ENCODE peak calls at places on chromosomes 12 and 14, in six cellular contexts. K is A673; B is psoas muscle; D is naive thymus-derived CD4-positive, alpha-beta T cell; P is heart right ventricle; T is aorta. U is an unnamed sample. For H3K36me3, the result is how much of the 10 kb centered on the place peaks cover.

GRCh38 chr14:79614443-79614842 is 596.9 kb downstream of the DIO2 start:
- DNase-seq in K (no peak), B (no peak), D (no peak), P (no peak), T (no peak), U (no peak)

GRCh38 chr12:78739653-78740052 is 124.9 kb upstream of the SYT1 start:
- DNase-seq in K (peak), B (no peak), D (no peak), P (no peak), T (no peak), U (no peak)

GRCh38 chr14:42004321-42004720 is 397.6 kb downstream of the LRFN5 start:
- DNase-seq in K (peak), B (no peak), D (no peak), P (no peak), T (no peak), U (no peak)

GRCh38 chr12:11877869-11878780 is 192.6 kb upstream of the BCL2L14 start:
- DNase-seq in K (peak), B (no peak), D (no peak), P (peak), T (no peak), U (no peak)

GRCh38 chr14:93958567-93959238 is 17.7 kb downstream of the ASB2 start:
- DNase-seq in K (no peak), B (peak), D (no peak), P (no peak), T (no peak), U (no peak)

GRCh38 chr12:50401383-50402155 is 884 bp downstream of the LARP4 start:
- DNase-seq in K (peak), B (no peak), D (no peak), P (peak), T (no peak), U (no peak)

GRCh38 chr12:47753021-47754001 is 5.4 kb downstream of the RAPGEF3 start:
- DNase-seq in K (no peak), B (peak), D (no peak), P (peak), T (peak), U (no peak)

GRCh38 chr14:32230695-32231280 is 27.7 kb upstream of the RNU6-8 start:
- DNase-seq in K (no peak), B (no peak), D (no peak), P (no peak), T (no peak), U (no peak)

GRCh38 chr12:51905507-51906438 is 1.5 kb upstream of the ACVRL1 start:
- DNase-seq in K (peak), B (peak), D (no peak), P (peak), T (peak), U (no peak)

GRCh38 chr12:68259318-68259940 is 6.0 kb upstream of the IL22 start:
- DNase-seq in K (no peak), B (no peak), D (no peak), P (no peak), T (no peak), U (no peak)

GRCh38 chr12:32718926-32719325 is 36.8 kb downstream of the YARS2 start:
- DNase-seq in K (no peak), B (no peak), D (no peak), P (no peak), T (no peak), U (no peak)

GRCh38 chr12:71648537-71648936 is 15.1 kb downstream of the ZFC3H1 start:
- DNase-seq in K (no peak), B (no peak), D (no peak), P (no peak), T (no peak), U (no peak)
- H3K36me3 ChIP-seq in K (half or more), B (under half), D (under half), P (under half), T (under half), U (under half)

DNA sequence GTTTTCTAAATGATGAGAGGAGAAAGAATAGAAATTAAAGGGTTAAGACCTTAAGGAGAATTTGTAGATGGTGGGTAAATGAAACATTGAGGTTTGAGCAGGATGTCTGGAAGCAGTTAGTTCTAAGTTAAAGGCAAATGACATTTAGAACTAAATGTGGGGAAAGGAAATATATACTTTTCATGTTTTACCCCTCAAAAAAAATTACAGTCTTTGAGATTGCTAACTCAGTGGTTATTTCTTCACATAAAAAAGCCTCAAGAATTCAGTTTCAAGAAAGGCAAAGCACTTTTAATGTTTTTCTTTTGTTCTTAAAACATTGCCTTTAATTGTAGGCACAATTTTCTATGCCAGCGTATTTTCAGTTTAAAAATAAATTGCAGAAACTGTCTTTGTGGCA is 114.0 kb downstream of the PLEKHA5 start:
- DNase-seq in K (no peak), B (no peak), D (peak), P (no peak), T (no peak), U (no peak)
- H3K4me3 ChIP-seq in K (no peak), B (no peak), D (no peak), P (no peak), T (no peak), U (no peak)

DNA sequence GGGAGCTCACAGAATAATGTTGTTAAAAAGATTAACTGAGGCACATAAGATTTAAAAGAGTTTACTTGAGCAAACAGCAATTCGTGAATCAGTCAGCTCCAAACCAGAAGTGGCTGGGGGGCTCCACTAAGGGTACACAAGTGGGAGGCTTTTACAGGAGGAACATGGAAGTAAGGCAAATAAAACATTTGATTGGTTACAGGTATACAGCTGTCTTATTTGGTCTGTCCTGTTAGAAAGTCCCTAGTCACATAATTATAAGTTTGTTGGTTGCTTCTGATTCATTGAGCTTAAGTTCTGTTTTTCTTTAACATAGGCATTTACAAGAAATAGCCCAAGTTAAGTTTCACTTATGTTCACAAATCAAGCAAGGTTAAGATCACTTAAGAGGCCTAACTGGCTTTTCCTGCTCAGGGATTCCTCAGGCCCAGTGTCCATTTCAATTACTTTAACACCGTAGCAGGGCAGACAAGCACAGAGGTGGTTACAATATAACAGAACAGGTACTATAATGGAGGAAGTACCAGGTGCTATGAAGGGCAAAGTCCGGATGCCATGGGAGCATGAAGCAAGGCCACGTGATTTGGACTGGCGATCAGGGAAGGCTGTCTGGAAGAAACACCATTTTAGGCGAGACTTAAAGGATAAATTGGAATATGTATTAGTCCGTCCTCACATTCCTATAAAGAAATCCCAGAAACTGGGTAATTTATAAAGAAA is 12.3 kb upstream of the MYH7 start:
- DNase-seq in K (no peak), B (no peak), D (no peak), P (no peak), T (no peak), U (no peak)
- H3K36me3 ChIP-seq in K (under half), B (under half), D (under half), P (under half), T (under half), U (under half)

GRCh38 chr12:2490746-2491145 is 304.0 kb upstream of the FKBP4 start:
- DNase-seq in K (peak), B (no peak), D (no peak), P (no peak), T (no peak), U (no peak)
- H3K4me3 ChIP-seq in K (no peak), B (no peak), D (no peak), P (no peak), T (no peak), U (no peak)

GRCh38 chr12:70248916-70249315 is 5.7 kb downstream of the CNOT2 start:
- DNase-seq in K (no peak), B (no peak), D (no peak), P (no peak), T (no peak), U (no peak)

GRCh38 chr12:70252832-70253231 is 9.6 kb downstream of the CNOT2 start:
- DNase-seq in K (no peak), B (no peak), D (no peak), P (no peak), T (no peak), U (no peak)

GRCh38 chr12:70254225-70254624 is 11.0 kb downstream of the CNOT2 start:
- DNase-seq in K (no peak), B (no peak), D (no peak), P (no peak), T (no peak), U (no peak)

GRCh38 chr12:70249903-70250302 is 6.7 kb downstream of the CNOT2 start:
- DNase-seq in K (no peak), B (no peak), D (no peak), P (no peak), T (no peak), U (no peak)

DNA sequence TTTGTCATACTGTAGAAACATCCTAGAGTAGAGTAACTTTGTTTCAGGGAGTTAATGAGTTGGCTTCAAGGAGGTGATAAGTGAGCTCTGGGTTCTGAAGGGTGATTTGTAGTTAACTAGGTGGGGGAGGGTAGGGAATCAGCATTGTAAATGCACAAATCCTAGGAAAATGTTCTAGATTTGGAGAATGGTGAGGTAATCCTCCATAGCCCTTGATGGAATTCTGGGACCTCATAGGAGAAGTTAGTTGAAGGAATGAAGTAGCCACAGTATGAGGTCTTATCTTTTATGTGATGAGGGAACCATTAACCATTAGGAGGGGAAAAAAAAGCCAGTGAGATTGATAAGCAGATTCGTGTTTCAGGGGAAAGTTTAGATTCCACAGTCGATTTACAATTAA is 8.0 kb downstream of the CNOT2 start:
- DNase-seq in K (peak), B (no peak), D (no peak), P (no peak), T (no peak), U (no peak)
- H3K36me3 ChIP-seq in K (under half), B (under half), D (under half), P (under half), T (under half), U (under half)

GRCh38 chr12:66190519-66191406 is 1.7 kb downstream of the IRAK3 start:
- DNase-seq in K (no peak), B (no peak), D (no peak), P (no peak), T (no peak), U (no peak)
- H3K4me3 ChIP-seq in K (no peak), B (peak), D (no peak), P (peak), T (no peak), U (no peak)

DNA sequence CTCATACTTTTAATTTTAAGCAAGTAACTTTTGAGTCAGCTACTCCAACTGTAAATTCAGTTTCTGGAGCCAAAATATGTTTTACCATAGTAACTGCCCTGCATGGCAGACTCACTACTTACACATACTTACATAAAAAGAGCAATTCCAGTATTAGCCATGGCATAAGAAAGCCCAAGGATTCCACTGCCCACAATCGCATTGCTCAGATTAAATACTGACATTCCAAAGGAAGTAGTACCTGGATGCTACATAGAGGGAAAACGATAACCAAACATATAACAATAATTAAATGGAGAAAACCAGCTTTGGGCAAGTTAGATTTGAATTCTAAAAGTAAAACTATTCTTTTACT is 2.2 kb downstream of the SLC38A2 start:
- DNase-seq in K (no peak), B (no peak), D (no peak), P (no peak), T (no peak), U (no peak)
- H3K36me3 ChIP-seq in K (half or more), B (under half), D (half or more), P (under half), T (under half), U (under half)

GRCh38 chr14:51865953-51866747 is 5.7 kb downstream of the GNG2 start:
- DNase-seq in K (no peak), B (no peak), D (no peak), P (no peak), T (no peak), U (no peak)
- H3K4me3 ChIP-seq in K (no peak), B (no peak), D (no peak), P (no peak), T (no peak), U (no peak)

U was measured in effector memory CD4-positive, alpha-beta T cell.